ENCODE peak calls at places on chromosomes 16 and 17, in five cellular contexts. L is CD4-positive, alpha-beta memory T cell; I is A549; H is cardiac muscle cell; D is heart left ventricle. P is an unnamed sample. For H3K9me3, the result is how much of the 10 kb centered on the place peaks cover.

GRCh38 chr17:27530791-27531391 is 74.6 kb downstream of the KSR1 start:
- DNase-seq in L (no peak), I (no peak), H (no peak), D (no peak), P (no peak)

GRCh38 chr16:1863681-1864460 is 8.1 kb downstream of the MEIOB start:
- DNase-seq in L (peak), I (no peak), H (peak), D (no peak), P (peak)

GRCh38 chr16:50470687-50471086 is 77.5 kb upstream of the NKD1 start:
- DNase-seq in L (no peak), I (no peak), H (no peak), D (no peak), P (no peak)

GRCh38 chr17:75478508-75478907 is 22.1 kb downstream of the TMEM94 start:
- DNase-seq in L (no peak), I (no peak), H (peak), D (no peak), P (no peak)

GRCh38 chr17:5635949-5636348 is 51.6 kb upstream of the NLRP1 start:
- DNase-seq in L (no peak), I (no peak), H (no peak), D (no peak), P (no peak)

GRCh38 chr17:20063665-20064648 is 54.8 kb downstream of the SPECC1 start:
- DNase-seq in L (no peak), I (peak), H (no peak), D (peak), P (no peak)

GRCh38 chr17:21460358-21460757 is 84.2 kb downstream of the KCNJ12 start:
- DNase-seq in L (no peak), I (no peak), H (no peak), D (no peak), P (no peak)

GRCh38 chr17:62644487-62645173 is 17.2 kb downstream of the MRC2 start:
- DNase-seq in L (no peak), I (no peak), H (peak), D (no peak), P (no peak)

GRCh38 chr17:41781404-41782110 is 5.0 kb downstream of the JUP start:
- DNase-seq in L (no peak), I (no peak), H (no peak), D (peak), P (no peak)

GRCh38 chr17:15744885-15745284 is 12.8 kb downstream of the TBC1D26 start:
- DNase-seq in L (no peak), I (no peak), H (peak), D (no peak), P (no peak)

GRCh38 chr17:6780001-6780400 is 4.0 kb downstream of the FBXO39 start:
- DNase-seq in L (no peak), I (no peak), H (no peak), D (no peak), P (no peak)

GRCh38 chr17:41666708-41667279 is 21.9 kb upstream of the EIF1 start:
- DNase-seq in L (peak), I (peak), H (peak), D (peak), P (peak)

GRCh38 chr16:4316732-4317461 is 1.0 kb downstream of the GLIS2 start:
- DNase-seq in L (no peak), I (no peak), H (no peak), D (peak), P (no peak)

GRCh38 chr16:31440511-31441184 is 1.9 kb downstream of the ZNF843 start:
- DNase-seq in L (no peak), I (no peak), H (no peak), D (no peak), P (no peak)

GRCh38 chr16:22782299-22782698 is 31.7 kb upstream of the HS3ST2 start:
- DNase-seq in L (no peak), I (no peak), H (no peak), D (no peak), P (no peak)

GRCh38 chr17:33674685-33675084 is 381.6 kb upstream of the ASIC2 start:
- DNase-seq in L (peak), I (peak), H (peak), D (peak), P (peak)

GRCh38 chr17:1108810-1109605 is 70.8 kb downstream of the ABR start:
- DNase-seq in L (peak), I (peak), H (peak), D (peak), P (peak)

GRCh38 chr17:48908853-48909394 is 717 bp downstream of the UBE2Z start:
- DNase-seq in L (peak), I (peak), H (peak), D (peak), P (peak)

GRCh38 chr17:13266596-13266995 is 248.8 kb upstream of the ELAC2 start:
- DNase-seq in L (no peak), I (no peak), H (no peak), D (no peak), P (no peak)

GRCh38 chr16:28496844-28497243 is 2.4 kb downstream of the APOBR start:
- DNase-seq in L (no peak), I (no peak), H (no peak), D (no peak), P (no peak)

GRCh38 chr16:4404967-4405696 is 11.3 kb downstream of the CORO7 start:
- DNase-seq in L (no peak), I (no peak), H (no peak), D (no peak), P (no peak)

GRCh38 chr16:8941718-8942344 is 21.9 kb downstream of the USP7 start:
- DNase-seq in L (no peak), I (no peak), H (no peak), D (no peak), P (no peak)
- H3K27ac ChIP-seq in L (no peak), I (no peak), H (no peak), D (no peak), P (no peak)

GRCh38 chr16:71441348-71441781 is 489 bp downstream of the TLE7 start:
- DNase-seq in L (no peak), I (no peak), H (no peak), D (no peak), P (no peak)

GRCh38 chr16:71443714-71444113 is 1.9 kb upstream of the TLE7 start:
- DNase-seq in L (no peak), I (no peak), H (no peak), D (no peak), P (no peak)

GRCh38 chr16:71440669-71441347 is 1.0 kb downstream of the TLE7 start:
- DNase-seq in L (no peak), I (no peak), H (peak), D (no peak), P (no peak)

GRCh38 chr16:71439531-71439930 is 2.3 kb downstream of the TLE7 start:
- DNase-seq in L (no peak), I (no peak), H (no peak), D (no peak), P (no peak)

DNA sequence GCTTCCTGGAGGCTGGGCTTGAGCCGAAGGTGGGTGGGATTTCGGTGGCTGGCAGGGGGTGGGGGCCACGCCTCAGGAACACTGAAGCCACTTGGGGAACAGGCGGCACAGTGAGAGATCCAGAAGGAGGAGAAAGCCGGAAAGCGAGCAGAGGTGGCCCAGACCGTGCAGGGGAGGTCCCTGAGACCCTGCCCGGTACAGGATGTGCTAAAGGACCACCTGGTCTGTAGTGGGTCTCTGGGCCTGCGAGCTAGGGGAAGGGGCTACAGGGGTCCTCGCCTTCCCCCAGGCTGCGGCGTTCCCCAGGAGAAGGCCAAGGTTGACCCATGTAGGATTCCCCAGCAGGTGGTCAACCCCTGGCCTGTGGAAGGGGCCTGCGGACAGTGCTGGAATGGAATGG is at the start of gene TLE7:
- DNase-seq in L (no peak), I (no peak), H (no peak), D (no peak), P (no peak)
- H3K9me3 ChIP-seq in L (under half), I (half or more), H (under half), D (under half), P (under half)

DNA sequence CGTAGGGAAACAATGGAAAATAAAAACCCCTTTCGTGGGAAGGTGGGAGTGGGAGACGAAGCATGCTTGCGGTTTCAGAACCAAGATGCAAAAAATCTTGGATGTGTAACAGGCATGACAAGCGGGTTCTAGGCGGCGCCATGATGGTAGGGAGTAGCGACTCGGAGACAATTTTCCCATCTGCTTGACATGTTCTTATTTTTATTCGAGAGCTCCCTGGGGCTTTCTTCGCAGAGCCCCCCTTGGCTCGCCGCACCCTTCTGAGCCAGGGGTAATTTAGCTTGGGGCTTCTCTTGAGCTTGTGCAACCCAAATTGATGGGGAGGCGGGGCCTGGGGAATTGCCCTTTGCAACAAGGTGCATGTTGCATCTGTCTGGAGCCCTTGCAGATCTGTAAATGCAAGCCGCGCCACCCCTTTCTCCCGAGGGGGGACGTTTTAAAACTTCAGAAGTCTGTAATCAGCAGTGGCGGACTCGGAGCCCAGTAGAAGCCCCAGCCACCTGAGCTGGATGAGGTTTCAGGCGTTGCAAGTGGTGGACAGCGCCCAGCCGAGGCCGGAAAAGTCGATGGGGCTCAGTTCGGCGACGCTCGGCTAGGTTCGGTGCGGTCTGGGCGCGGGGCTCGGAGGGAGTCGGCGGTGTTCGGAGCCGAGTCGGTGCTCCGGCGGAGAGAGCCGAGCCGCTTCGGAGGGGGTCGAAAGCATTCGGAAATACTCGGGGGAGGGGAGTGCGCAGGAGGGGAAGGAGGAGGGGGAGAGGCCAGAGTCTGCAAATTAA is 2.9 kb downstream of the GNAO1 start:
- DNase-seq in L (peak), I (peak), H (peak), D (peak), P (peak)
- H3K4me3 ChIP-seq in L (peak), I (no peak), H (no peak), D (peak), P (peak)

DNA sequence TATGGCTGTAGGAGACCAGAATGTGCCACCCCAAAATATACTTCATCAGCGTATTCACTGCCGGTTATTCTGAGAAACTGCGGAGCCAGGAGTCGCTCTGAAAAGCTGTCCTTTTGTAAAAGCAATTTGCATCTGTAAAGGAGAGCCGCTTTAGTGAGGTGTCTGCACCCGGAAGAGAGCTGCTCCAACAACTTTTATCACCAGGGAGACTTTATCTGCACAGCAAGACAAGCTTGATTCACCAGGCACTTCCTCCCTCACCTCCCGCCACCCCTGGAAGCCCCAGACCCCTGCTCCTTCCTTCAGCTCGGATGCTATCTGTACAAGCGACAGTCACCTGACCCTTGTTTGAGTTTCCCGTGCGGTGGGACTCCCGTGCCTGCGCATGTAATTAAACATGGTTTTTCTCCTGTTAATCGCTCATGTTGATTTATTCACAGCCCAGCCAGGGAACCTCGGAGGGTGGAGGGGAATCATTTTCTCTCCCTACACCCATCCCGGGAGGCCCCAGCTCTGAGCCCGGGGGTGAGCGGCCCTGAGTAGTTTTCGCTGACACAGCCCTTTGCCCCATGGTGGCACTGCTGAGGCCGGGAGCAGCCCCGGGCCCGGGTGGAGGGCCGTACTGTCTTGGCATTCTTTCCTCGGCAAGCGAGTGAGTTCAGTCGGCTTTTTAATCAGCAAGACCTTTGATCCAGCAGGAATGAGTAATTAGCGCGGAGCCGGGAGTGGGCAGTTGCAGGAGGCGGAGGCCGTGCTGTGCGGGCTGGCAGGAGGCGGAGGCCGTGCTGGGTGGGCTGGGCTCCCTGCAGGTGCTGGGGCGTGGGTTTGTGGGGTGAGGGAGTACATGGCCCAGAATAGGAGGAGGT is 222.7 kb upstream of the CIBAR2 start:
- DNase-seq in L (no peak), I (no peak), H (peak), D (no peak), P (no peak)
- H3K27ac ChIP-seq in L (no peak), I (no peak), H (peak), D (no peak), P (peak)

DNA sequence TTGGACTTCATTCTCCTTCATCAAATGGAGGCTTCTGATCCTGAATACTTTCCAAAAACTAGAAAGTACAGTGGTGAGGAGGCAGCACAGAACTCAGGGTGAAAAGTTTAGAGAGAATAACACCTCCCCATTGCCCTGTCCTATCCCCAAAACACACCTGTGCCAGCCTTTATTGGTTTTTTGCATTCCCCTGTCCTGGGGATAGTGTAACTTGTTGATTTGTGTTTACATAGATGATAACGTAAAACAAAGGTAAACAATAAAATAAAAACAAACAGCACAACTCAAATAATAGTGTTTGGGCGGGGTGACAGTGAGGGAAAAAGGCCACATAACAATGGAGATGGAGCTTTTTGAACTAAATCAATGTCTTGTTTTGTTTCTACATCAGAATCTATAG is 1917.7 kb downstream of the TP53TG3F start:
- DNase-seq in L (no peak), I (no peak), H (no peak), D (no peak), P (no peak)
- H3K9me3 ChIP-seq in L (under half), I (under half), H (under half), D (under half), P (under half)

DNA sequence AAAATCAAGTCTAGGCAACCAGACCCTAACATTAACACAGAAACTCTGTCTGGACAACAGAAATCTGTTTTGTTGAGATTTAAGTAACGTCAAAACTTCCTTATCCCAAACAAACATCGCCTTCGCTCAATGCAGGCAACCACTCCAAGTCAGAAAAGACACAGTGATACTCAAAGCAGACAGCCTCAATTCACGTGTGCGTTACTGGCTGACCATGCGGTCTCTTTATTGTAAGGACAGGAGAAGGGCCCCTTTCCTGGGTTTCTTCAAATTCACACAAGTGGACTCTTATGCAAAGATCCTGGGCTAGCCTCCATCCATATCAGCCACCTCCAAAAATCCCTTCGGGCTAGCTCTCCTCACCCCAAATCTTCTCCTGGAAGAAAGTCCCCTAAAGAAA is 467.7 kb downstream of the SOX9 start:
- DNase-seq in L (no peak), I (no peak), H (no peak), D (no peak), P (no peak)
- H3K4me3 ChIP-seq in L (no peak), I (peak), H (no peak), D (no peak), P (no peak)

GRCh38 chr16:89054261-89054661 is 39.4 kb upstream of the ACSF3 start:
- DNase-seq in L (no peak), I (no peak), H (no peak), D (no peak), P (no peak)

GRCh38 chr16:89051521-89052166 is 42.0 kb upstream of the ACSF3 start:
- DNase-seq in L (no peak), I (no peak), H (no peak), D (peak), P (no peak)

GRCh38 chr16:89053725-89054029 is 40.0 kb upstream of the ACSF3 start:
- DNase-seq in L (no peak), I (no peak), H (no peak), D (no peak), P (no peak)

GRCh38 chr16:89052191-89052787 is 41.4 kb upstream of the ACSF3 start:
- DNase-seq in L (no peak), I (no peak), H (no peak), D (peak), P (no peak)

GRCh38 chr16:89052824-89053724 is 40.6 kb upstream of the ACSF3 start:
- DNase-seq in L (no peak), I (peak), H (no peak), D (no peak), P (no peak)
- H3K27ac ChIP-seq in L (no peak), I (peak), H (no peak), D (no peak), P (no peak)

DNA sequence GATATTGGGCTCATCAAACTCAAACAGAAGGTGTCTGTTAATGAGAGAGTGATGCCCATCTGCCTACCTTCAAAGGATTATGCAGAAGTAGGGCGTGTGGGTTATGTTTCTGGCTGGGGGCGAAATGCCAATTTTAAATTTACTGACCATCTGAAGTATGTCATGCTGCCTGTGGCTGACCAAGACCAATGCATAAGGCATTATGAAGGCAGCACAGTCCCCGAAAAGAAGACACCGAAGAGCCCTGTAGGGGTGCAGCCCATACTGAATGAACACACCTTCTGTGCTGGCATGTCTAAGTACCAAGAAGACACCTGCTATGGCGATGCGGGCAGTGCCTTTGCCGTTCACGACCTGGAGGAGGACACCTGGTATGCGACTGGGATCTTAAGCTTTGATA is 2.6 kb upstream of the HPR start:
- DNase-seq in L (no peak), I (no peak), H (no peak), D (no peak), P (no peak)
- H3K9me3 ChIP-seq in L (under half), I (under half), H (under half), D (under half), P (under half)

GRCh38 chr17:70173646-70174045 is 4.3 kb downstream of the KCNJ2 start:
- DNase-seq in L (no peak), I (no peak), H (peak), D (no peak), P (no peak)
- H3K4me3 ChIP-seq in L (no peak), I (no peak), H (no peak), D (peak), P (no peak)

P was measured in CD8-positive, alpha-beta memory T cell.